ENCODE peak calls at places on chromosome 16, in five cellular contexts. One of them, this sample, is unnamed.

GRCh38 chr16:56643080-56643778 is 4.8 kb downstream of the MT1A start:
- DNase-seq in A549: peak
- DNase-seq in stomach: peak
- DNase-seq in SK-N-SH: no peak
- DNase-seq in ovary: no peak
- DNase-seq in this sample: peak

GRCh38 chr16:78211951-78212350 is 112.5 kb downstream of the WWOX start:
- DNase-seq in ovary: no peak
- DNase-seq in A549: peak
- DNase-seq in stomach: peak
- DNase-seq in SK-N-SH: no peak
- DNase-seq in this sample: no peak

GRCh38 chr16:5461574-5461973 is 364.0 kb upstream of the EEF2KMT start:
- DNase-seq in stomach: no peak
- DNase-seq in SK-N-SH: peak
- DNase-seq in ovary: no peak
- DNase-seq in A549: no peak
- DNase-seq in this sample: no peak

GRCh38 chr16:88857728-88858339 is 907 bp downstream of the TRAPPC2L start:
- DNase-seq in A549: peak
- DNase-seq in SK-N-SH: peak
- DNase-seq in stomach: peak
- DNase-seq in ovary: peak
- DNase-seq in this sample: peak

GRCh38 chr16:57024894-57025680 is 35.7 kb downstream of the NLRC5 start:
- DNase-seq in ovary: no peak
- DNase-seq in A549: no peak
- DNase-seq in stomach: no peak
- DNase-seq in SK-N-SH: no peak
- DNase-seq in this sample: no peak

GRCh38 chr16:16018705-16019104 is 69.3 kb downstream of the ABCC1 start:
- DNase-seq in A549: peak
- DNase-seq in SK-N-SH: no peak
- DNase-seq in stomach: no peak
- DNase-seq in ovary: no peak
- DNase-seq in this sample: no peak

GRCh38 chr16:4090476-4090875 is 25.8 kb downstream of the ADCY9 start:
- DNase-seq in ovary: no peak
- DNase-seq in SK-N-SH: no peak
- DNase-seq in stomach: no peak
- DNase-seq in A549: no peak
- DNase-seq in this sample: peak

GRCh38 chr16:68885321-68885720 is 42.0 kb downstream of the TANGO6 start:
- DNase-seq in ovary: no peak
- DNase-seq in stomach: no peak
- DNase-seq in SK-N-SH: no peak
- DNase-seq in A549: no peak
- DNase-seq in this sample: no peak

GRCh38 chr16:88784074-88784855 is 755 bp downstream of the PIEZO1 start:
- DNase-seq in A549: peak
- DNase-seq in stomach: peak
- DNase-seq in SK-N-SH: peak
- DNase-seq in ovary: peak
- DNase-seq in this sample: peak

GRCh38 chr16:61957075-61957474 is 79.2 kb downstream of the CDH8 start:
- DNase-seq in stomach: no peak
- DNase-seq in ovary: no peak
- DNase-seq in A549: no peak
- DNase-seq in SK-N-SH: no peak
- DNase-seq in this sample: no peak
- TF ChIP-seq EP300 in stomach: no peak
- TF ChIP-seq EP300 in ovary: no peak
- TF ChIP-seq EP300 in A549: no peak
- TF ChIP-seq EP300 in SK-N-SH: no peak
- TF ChIP-seq EP300 in this sample: no peak

GRCh38 chr16:10835281-10835931 is 16.8 kb upstream of the TVP23A start:
- DNase-seq in A549: no peak
- DNase-seq in ovary: no peak
- DNase-seq in SK-N-SH: no peak
- DNase-seq in stomach: no peak
- DNase-seq in this sample: no peak
- TF ChIP-seq EP300 in A549: no peak
- TF ChIP-seq EP300 in ovary: no peak
- TF ChIP-seq EP300 in SK-N-SH: no peak
- TF ChIP-seq EP300 in stomach: no peak
- TF ChIP-seq EP300 in this sample: no peak

DNA sequence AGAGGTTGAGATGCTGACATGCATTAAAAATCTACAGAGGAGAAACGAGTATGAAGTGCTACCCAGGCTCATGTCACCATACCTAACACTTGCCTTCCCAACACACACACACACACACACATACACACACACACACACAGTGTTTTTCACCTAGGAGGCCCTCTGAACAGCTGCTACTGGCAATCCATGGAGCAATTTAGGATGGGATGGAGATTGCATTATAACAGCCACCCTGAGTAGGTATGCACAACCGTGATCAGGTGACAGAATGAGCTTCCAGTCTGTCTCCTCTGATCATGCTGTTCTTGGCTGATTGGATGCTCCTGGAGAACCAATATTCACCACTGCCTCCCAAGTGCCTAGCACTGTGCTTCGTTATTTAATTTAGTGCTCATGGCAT is 528.5 kb upstream of the CDH5 start:
- DNase-seq in SK-N-SH: no peak
- DNase-seq in stomach: no peak
- DNase-seq in ovary: no peak
- DNase-seq in A549: no peak
- DNase-seq in this sample: no peak
- TF ChIP-seq EP300 in SK-N-SH: no peak
- TF ChIP-seq EP300 in stomach: no peak
- TF ChIP-seq EP300 in ovary: no peak
- TF ChIP-seq EP300 in A549: no peak
- TF ChIP-seq EP300 in this sample: no peak

GRCh38 chr16:49755291-49755611 is 100.7 kb downstream of the ZNF423 start:
- DNase-seq in SK-N-SH: peak
- DNase-seq in A549: peak
- DNase-seq in stomach: no peak
- DNase-seq in ovary: no peak
- DNase-seq in this sample: no peak

GRCh38 chr16:49756971-49757743 is 98.8 kb downstream of the ZNF423 start:
- DNase-seq in stomach: no peak
- DNase-seq in A549: no peak
- DNase-seq in ovary: no peak
- DNase-seq in SK-N-SH: no peak
- DNase-seq in this sample: no peak

GRCh38 chr16:49757744-49758069 is 98.2 kb downstream of the ZNF423 start:
- DNase-seq in ovary: no peak
- DNase-seq in SK-N-SH: no peak
- DNase-seq in A549: no peak
- DNase-seq in stomach: no peak
- DNase-seq in this sample: no peak

GRCh38 chr16:49755716-49756115 is 100.2 kb downstream of the ZNF423 start:
- DNase-seq in stomach: no peak
- DNase-seq in SK-N-SH: peak
- DNase-seq in ovary: no peak
- DNase-seq in A549: no peak
- DNase-seq in this sample: no peak

DNA sequence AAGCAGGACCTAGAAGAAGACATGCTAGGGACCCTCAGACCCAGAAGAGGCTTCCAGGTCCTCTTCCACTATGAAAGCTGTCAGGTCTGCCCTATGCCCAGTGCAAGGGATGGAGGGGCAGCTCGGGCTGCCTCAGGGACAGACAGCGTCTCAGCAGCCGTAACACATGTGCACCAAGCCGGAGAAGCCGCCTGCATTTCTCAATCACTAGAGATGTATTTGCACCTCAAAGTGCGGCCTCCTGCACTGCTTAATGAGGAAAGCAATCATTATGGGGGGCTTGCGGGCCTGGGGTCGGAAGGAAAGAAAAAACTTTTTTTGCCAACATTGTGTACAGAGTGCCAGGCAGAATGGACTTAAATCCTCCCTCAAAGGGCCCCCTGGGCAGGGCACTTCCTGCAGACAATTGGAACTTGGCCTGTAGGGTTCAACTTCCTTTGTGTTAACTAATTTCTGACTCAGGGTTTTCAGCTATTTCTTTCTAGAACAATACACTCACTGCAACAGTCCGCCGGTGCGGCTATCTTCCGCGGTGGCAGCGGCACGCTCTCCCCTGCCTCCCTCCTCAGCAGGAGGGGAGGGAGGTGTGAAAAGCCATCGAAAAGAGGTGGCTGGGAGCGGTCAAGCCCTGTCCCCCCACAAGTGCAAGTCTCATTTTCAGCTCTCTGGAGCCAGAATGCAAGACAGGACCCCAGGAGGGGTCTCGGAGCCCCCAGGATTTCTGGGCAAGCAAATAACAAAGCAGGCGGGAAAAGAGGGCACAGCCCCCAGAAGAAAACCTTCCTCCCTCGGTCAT is 101.2 kb downstream of the ZNF423 start:
- DNase-seq in SK-N-SH: peak
- DNase-seq in ovary: no peak
- DNase-seq in A549: no peak
- DNase-seq in stomach: no peak
- DNase-seq in this sample: peak
- TF ChIP-seq EP300 in SK-N-SH: no peak
- TF ChIP-seq EP300 in ovary: no peak
- TF ChIP-seq EP300 in A549: no peak
- TF ChIP-seq EP300 in stomach: no peak
- TF ChIP-seq EP300 in this sample: no peak

GRCh38 chr16:81821422-81822128 is 42.5 kb downstream of the PLCG2 start:
- DNase-seq in stomach: no peak
- DNase-seq in A549: no peak
- DNase-seq in SK-N-SH: no peak
- DNase-seq in ovary: no peak
- DNase-seq in this sample: peak

GRCh38 chr16:81818514-81819304 is 39.6 kb downstream of the PLCG2 start:
- DNase-seq in ovary: no peak
- DNase-seq in A549: no peak
- DNase-seq in stomach: no peak
- DNase-seq in SK-N-SH: no peak
- DNase-seq in this sample: no peak

GRCh38 chr16:81823734-81824133 is 44.6 kb downstream of the PLCG2 start:
- DNase-seq in stomach: no peak
- DNase-seq in ovary: no peak
- DNase-seq in A549: no peak
- DNase-seq in SK-N-SH: no peak
- DNase-seq in this sample: no peak

GRCh38 chr16:81826523-81826922 is 47.4 kb downstream of the PLCG2 start:
- DNase-seq in ovary: no peak
- DNase-seq in stomach: no peak
- DNase-seq in A549: no peak
- DNase-seq in SK-N-SH: no peak
- DNase-seq in this sample: no peak

GRCh38 chr16:81823111-81823510 is 44.0 kb downstream of the PLCG2 start:
- DNase-seq in ovary: no peak
- DNase-seq in A549: no peak
- DNase-seq in SK-N-SH: no peak
- DNase-seq in stomach: peak
- DNase-seq in this sample: peak
- TF ChIP-seq EP300 in ovary: no peak
- TF ChIP-seq EP300 in A549: no peak
- TF ChIP-seq EP300 in SK-N-SH: no peak
- TF ChIP-seq EP300 in stomach: no peak
- TF ChIP-seq EP300 in this sample: no peak

DNA sequence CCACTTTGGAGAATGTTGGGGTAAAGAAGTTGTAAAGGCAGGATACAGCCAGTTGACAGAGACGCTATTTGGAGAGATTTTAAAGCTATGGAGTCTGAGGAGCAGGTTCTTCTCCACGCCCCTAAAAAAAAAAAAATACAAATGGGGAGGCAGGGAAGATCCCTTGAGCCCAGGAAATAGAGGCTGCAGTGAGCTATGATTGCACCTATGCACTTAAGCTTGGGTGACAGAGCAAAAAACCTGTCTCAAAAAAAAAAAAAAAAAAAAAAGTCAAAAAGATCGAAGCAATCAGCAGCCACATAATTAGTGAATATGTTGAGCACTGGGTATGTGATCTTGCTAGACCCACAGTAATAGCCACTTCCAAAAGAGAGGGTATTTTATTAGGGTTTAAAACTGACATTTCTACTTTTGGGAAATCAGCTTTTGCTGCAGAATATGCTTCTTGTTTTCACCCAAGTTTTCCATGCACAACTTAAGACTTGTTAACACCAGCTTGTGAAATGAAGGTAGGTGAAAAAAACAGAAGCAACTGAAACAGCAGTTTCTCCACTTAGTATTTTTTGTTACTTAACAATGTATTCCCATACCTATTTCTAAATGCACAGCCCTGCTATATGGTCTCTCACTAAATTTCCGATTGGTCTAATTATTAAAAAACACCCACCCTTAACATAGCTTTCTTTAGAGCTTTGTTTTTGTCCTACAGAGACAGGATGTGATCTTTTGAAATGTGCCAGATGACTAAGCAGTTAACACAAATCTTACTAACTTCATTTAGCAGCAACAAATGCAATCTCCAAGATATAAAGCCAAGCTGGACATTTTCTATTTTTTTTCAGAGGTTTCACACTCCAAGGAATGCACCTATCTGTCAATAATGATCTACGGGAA is 2.5 kb upstream of the ARL6IP1 start:
- DNase-seq in SK-N-SH: no peak
- DNase-seq in A549: no peak
- DNase-seq in ovary: no peak
- DNase-seq in stomach: no peak
- DNase-seq in this sample: no peak
- TF ChIP-seq EP300 in SK-N-SH: no peak
- TF ChIP-seq EP300 in A549: no peak
- TF ChIP-seq EP300 in ovary: no peak
- TF ChIP-seq EP300 in stomach: no peak
- TF ChIP-seq EP300 in this sample: no peak

GRCh38 chr16:85377388-85378144 is 235.6 kb upstream of the GSE1 start:
- DNase-seq in A549: no peak
- DNase-seq in stomach: no peak
- DNase-seq in ovary: no peak
- DNase-seq in SK-N-SH: peak
- DNase-seq in this sample: no peak
- TF ChIP-seq EP300 in A549: no peak
- TF ChIP-seq EP300 in stomach: no peak
- TF ChIP-seq EP300 in ovary: no peak
- TF ChIP-seq EP300 in SK-N-SH: no peak
- TF ChIP-seq EP300 in this sample: no peak

GRCh38 chr16:84660973-84661372 is 12.7 kb downstream of the KLHL36 start:
- DNase-seq in SK-N-SH: no peak
- DNase-seq in ovary: no peak
- DNase-seq in stomach: no peak
- DNase-seq in A549: no peak
- DNase-seq in this sample: no peak
- TF ChIP-seq EP300 in SK-N-SH: no peak
- TF ChIP-seq EP300 in ovary: no peak
- TF ChIP-seq EP300 in stomach: no peak
- TF ChIP-seq EP300 in A549: no peak
- TF ChIP-seq EP300 in this sample: no peak

DNA sequence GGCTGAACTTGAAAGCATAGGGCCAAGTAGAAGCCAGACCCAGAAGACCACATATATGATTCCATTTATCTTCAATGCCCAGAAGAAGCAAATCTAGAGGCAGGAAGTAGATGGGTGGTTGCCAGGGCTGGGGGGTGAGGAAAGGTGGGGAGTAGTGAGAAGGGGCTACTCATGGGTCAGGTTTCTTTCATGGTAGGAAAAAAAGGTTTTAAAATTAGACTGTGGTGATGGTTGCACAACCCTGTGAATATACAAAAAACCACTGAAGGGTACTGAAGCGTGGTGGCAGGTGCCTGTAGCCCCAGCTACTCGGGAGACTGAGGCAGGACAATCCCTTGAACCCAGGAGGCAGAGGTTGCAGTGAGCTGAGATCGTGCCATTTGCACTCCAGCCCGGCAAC is 5.4 kb downstream of the CD2BP2 start:
- DNase-seq in stomach: no peak
- DNase-seq in ovary: no peak
- DNase-seq in SK-N-SH: no peak
- DNase-seq in A549: no peak
- DNase-seq in this sample: peak
- TF ChIP-seq EP300 in stomach: no peak
- TF ChIP-seq EP300 in ovary: no peak
- TF ChIP-seq EP300 in SK-N-SH: no peak
- TF ChIP-seq EP300 in A549: no peak
- TF ChIP-seq EP300 in this sample: no peak

This sample was measured in transverse colon.